ENCODE peak calls at places on chromosomes 11 and 22, in ten cellular contexts. One of them, this sample, is unnamed.
A peak's percentile ranks its signal among the peaks of the same experiment; 100 is the strongest.

GRCh38 chr22:45682069-45682468 is 10.4 kb downstream of the ATXN10 start:
- DNase-seq in PC-9: no peak
- DNase-seq in ascending aorta: no peak
- DNase-seq in GM23248: no peak
- DNase-seq in breast epithelium: no peak
- DNase-seq in mesenchymal stem cell: no peak
- DNase-seq in cardiac muscle cell: no peak
- DNase-seq in GM23338: no peak
- DNase-seq in effector memory CD4-positive, alpha-beta T cell: no peak
- DNase-seq in MG63: no peak
- DNase-seq in this sample: no peak

GRCh38 chr22:36467042-36467810 is 14.2 kb downstream of the TXN2 start:
- DNase-seq in GM23248: peak; percentile 50
- DNase-seq in GM23338: no peak
- DNase-seq in PC-9: no peak
- DNase-seq in ascending aorta: no peak
- DNase-seq in MG63: peak; percentile 85
- DNase-seq in mesenchymal stem cell: peak; percentile 87
- DNase-seq in breast epithelium: no peak
- DNase-seq in cardiac muscle cell: peak; percentile 57
- DNase-seq in effector memory CD4-positive, alpha-beta T cell: no peak
- DNase-seq in this sample: no peak

GRCh38 chr22:30234786-30235470 is 11.6 kb downstream of the LIF start:
- DNase-seq in MG63: peak; percentile 82
- DNase-seq in GM23248: no peak
- DNase-seq in cardiac muscle cell: no peak
- DNase-seq in GM23338: no peak
- DNase-seq in effector memory CD4-positive, alpha-beta T cell: no peak
- DNase-seq in ascending aorta: no peak
- DNase-seq in breast epithelium: no peak
- DNase-seq in mesenchymal stem cell: peak; percentile 83
- DNase-seq in PC-9: peak; percentile 81
- DNase-seq in this sample: no peak

GRCh38 chr22:24025475-24025874 is 14.4 kb downstream of the CABIN1 start:
- DNase-seq in GM23248: no peak
- DNase-seq in MG63: no peak
- DNase-seq in effector memory CD4-positive, alpha-beta T cell: no peak
- DNase-seq in ascending aorta: no peak
- DNase-seq in PC-9: no peak
- DNase-seq in GM23338: no peak
- DNase-seq in cardiac muscle cell: no peak
- DNase-seq in breast epithelium: no peak
- DNase-seq in mesenchymal stem cell: no peak
- DNase-seq in this sample: no peak

GRCh38 chr22:27270818-27271510 is 530.6 kb downstream of the MN1 start:
- DNase-seq in cardiac muscle cell: peak; percentile 74
- DNase-seq in breast epithelium: no peak
- DNase-seq in PC-9: no peak
- DNase-seq in GM23248: no peak
- DNase-seq in ascending aorta: no peak
- DNase-seq in effector memory CD4-positive, alpha-beta T cell: no peak
- DNase-seq in MG63: no peak
- DNase-seq in mesenchymal stem cell: no peak
- DNase-seq in GM23338: no peak
- DNase-seq in this sample: no peak

GRCh38 chr11:74033046-74033445 is 24.2 kb upstream of the UCP3 start:
- DNase-seq in mesenchymal stem cell: no peak
- DNase-seq in effector memory CD4-positive, alpha-beta T cell: no peak
- DNase-seq in GM23338: no peak
- DNase-seq in cardiac muscle cell: no peak
- DNase-seq in MG63: no peak
- DNase-seq in breast epithelium: no peak
- DNase-seq in PC-9: no peak
- DNase-seq in GM23248: no peak
- DNase-seq in ascending aorta: no peak
- DNase-seq in this sample: peak; percentile 57

GRCh38 chr11:35158371-35159081 is 19.6 kb downstream of the CD44 start:
- DNase-seq in GM23248: peak; percentile 50
- DNase-seq in MG63: no peak
- DNase-seq in PC-9: no peak
- DNase-seq in effector memory CD4-positive, alpha-beta T cell: no peak
- DNase-seq in GM23338: no peak
- DNase-seq in ascending aorta: no peak
- DNase-seq in breast epithelium: peak; percentile 68
- DNase-seq in mesenchymal stem cell: peak; percentile 78
- DNase-seq in cardiac muscle cell: no peak
- DNase-seq in this sample: no peak

GRCh38 chr11:17734986-17735822 is 623 bp downstream of the KCNC1 start:
- DNase-seq in PC-9: no peak
- DNase-seq in mesenchymal stem cell: peak; percentile 78
- DNase-seq in GM23248: peak; percentile 89
- DNase-seq in breast epithelium: peak; percentile 23
- DNase-seq in GM23338: peak; percentile 87
- DNase-seq in effector memory CD4-positive, alpha-beta T cell: no peak
- DNase-seq in ascending aorta: no peak
- DNase-seq in MG63: peak; percentile 59
- DNase-seq in cardiac muscle cell: peak; percentile 94
- DNase-seq in this sample: peak; percentile 62

GRCh38 chr22:21802056-21802455 is 65.4 kb downstream of the MAPK1 start:
- DNase-seq in GM23338: no peak
- DNase-seq in mesenchymal stem cell: no peak
- DNase-seq in GM23248: peak; percentile 27
- DNase-seq in MG63: no peak
- DNase-seq in cardiac muscle cell: no peak
- DNase-seq in PC-9: no peak
- DNase-seq in breast epithelium: no peak
- DNase-seq in ascending aorta: no peak
- DNase-seq in effector memory CD4-positive, alpha-beta T cell: no peak
- DNase-seq in this sample: no peak

DNA sequence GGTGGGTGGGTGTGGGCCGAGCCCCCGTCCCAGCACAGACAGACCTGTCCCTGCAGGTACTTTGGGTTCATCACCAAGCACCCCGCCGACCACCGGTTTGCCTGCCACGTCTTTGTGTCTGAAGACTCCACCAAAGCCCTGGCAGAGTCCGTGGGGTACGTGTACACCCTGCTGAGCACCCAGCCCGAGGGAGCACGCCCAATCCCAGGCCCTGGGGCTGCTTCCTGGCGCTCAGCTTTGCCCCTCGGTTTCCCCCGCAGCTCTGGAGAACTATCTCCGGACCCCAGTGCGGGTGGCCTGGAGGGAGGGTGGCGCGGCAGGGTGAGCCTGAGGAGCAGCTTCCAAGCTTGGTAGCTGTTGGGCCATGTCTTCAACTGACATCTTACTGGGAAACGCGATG is 2.0 kb downstream of the FREY1 start:
- DNase-seq in effector memory CD4-positive, alpha-beta T cell: no peak
- DNase-seq in GM23338: no peak
- DNase-seq in PC-9: no peak
- DNase-seq in MG63: no peak
- DNase-seq in breast epithelium: no peak
- DNase-seq in GM23248: no peak
- DNase-seq in mesenchymal stem cell: no peak
- DNase-seq in ascending aorta: no peak
- DNase-seq in cardiac muscle cell: no peak
- DNase-seq in this sample: no peak
- H3K36me3 ChIP-seq in effector memory CD4-positive, alpha-beta T cell: peaks cover 12% of the 10 kb centered on the region
- H3K36me3 ChIP-seq in GM23338: no peaks in the 10 kb centered on the region
- H3K36me3 ChIP-seq in PC-9: no peaks in the 10 kb centered on the region
- H3K36me3 ChIP-seq in MG63: no peaks in the 10 kb centered on the region
- H3K36me3 ChIP-seq in breast epithelium: no peaks in the 10 kb centered on the region
- H3K36me3 ChIP-seq in GM23248: no peaks in the 10 kb centered on the region
- H3K36me3 ChIP-seq in mesenchymal stem cell: peaks cover 29% of the 10 kb centered on the region
- H3K36me3 ChIP-seq in ascending aorta: peaks cover 8% of the 10 kb centered on the region
- H3K36me3 ChIP-seq in cardiac muscle cell: no peaks in the 10 kb centered on the region
- H3K36me3 ChIP-seq in this sample: peaks cover 12% of the 10 kb centered on the region

GRCh38 chr11:12674936-12675696 is 895 bp downstream of the TEAD1 start:
- DNase-seq in mesenchymal stem cell: peak; percentile 63
- DNase-seq in ascending aorta: no peak
- DNase-seq in breast epithelium: peak; percentile 43
- DNase-seq in PC-9: no peak
- DNase-seq in effector memory CD4-positive, alpha-beta T cell: no peak
- DNase-seq in GM23248: peak; percentile 70
- DNase-seq in GM23338: peak; percentile 47
- DNase-seq in cardiac muscle cell: peak; percentile 68
- DNase-seq in MG63: peak; percentile 30
- DNase-seq in this sample: no peak

GRCh38 chr11:12673924-12674570 is at the start of gene TEAD1:
- DNase-seq in PC-9: peak; percentile 71
- DNase-seq in breast epithelium: peak; percentile 94
- DNase-seq in GM23248: peak; percentile 98
- DNase-seq in cardiac muscle cell: peak; percentile 98
- DNase-seq in MG63: peak; percentile 94
- DNase-seq in effector memory CD4-positive, alpha-beta T cell: peak; percentile 78
- DNase-seq in mesenchymal stem cell: peak; percentile 95
- DNase-seq in ascending aorta: peak; percentile 65
- DNase-seq in GM23338: peak; percentile 97
- DNase-seq in this sample: peak; percentile 81

GRCh38 chr11:12671378-12671777 is 2.8 kb upstream of the TEAD1 start:
- DNase-seq in mesenchymal stem cell: no peak
- DNase-seq in cardiac muscle cell: no peak
- DNase-seq in GM23248: no peak
- DNase-seq in effector memory CD4-positive, alpha-beta T cell: no peak
- DNase-seq in GM23338: no peak
- DNase-seq in PC-9: no peak
- DNase-seq in breast epithelium: no peak
- DNase-seq in MG63: no peak
- DNase-seq in ascending aorta: no peak
- DNase-seq in this sample: no peak

GRCh38 chr11:12674571-12674935 is 332 bp downstream of the TEAD1 start:
- DNase-seq in cardiac muscle cell: peak; percentile 60
- DNase-seq in breast epithelium: peak; percentile 36
- DNase-seq in PC-9: no peak
- DNase-seq in MG63: no peak
- DNase-seq in mesenchymal stem cell: no peak
- DNase-seq in ascending aorta: no peak
- DNase-seq in GM23248: peak; percentile 70
- DNase-seq in GM23338: peak; percentile 79
- DNase-seq in effector memory CD4-positive, alpha-beta T cell: no peak
- DNase-seq in this sample: no peak

GRCh38 chr11:12673601-12673923 is 659 bp upstream of the TEAD1 start:
- DNase-seq in GM23248: no peak
- DNase-seq in ascending aorta: no peak
- DNase-seq in effector memory CD4-positive, alpha-beta T cell: no peak
- DNase-seq in mesenchymal stem cell: no peak
- DNase-seq in breast epithelium: no peak
- DNase-seq in GM23338: no peak
- DNase-seq in cardiac muscle cell: no peak
- DNase-seq in PC-9: no peak
- DNase-seq in MG63: no peak
- DNase-seq in this sample: no peak
- H3K27me3 ChIP-seq in GM23248: no peaks in the 10 kb centered on the region
- H3K27me3 ChIP-seq in ascending aorta: no peaks in the 10 kb centered on the region
- H3K27me3 ChIP-seq in effector memory CD4-positive, alpha-beta T cell: peaks cover 34% of the 10 kb centered on the region
- H3K27me3 ChIP-seq in mesenchymal stem cell: no peaks in the 10 kb centered on the region
- H3K27me3 ChIP-seq in breast epithelium: no peaks in the 10 kb centered on the region
- H3K27me3 ChIP-seq in GM23338: peaks cover 11% of the 10 kb centered on the region
- H3K27me3 ChIP-seq in cardiac muscle cell: no peaks in the 10 kb centered on the region
- H3K27me3 ChIP-seq in PC-9: no peaks in the 10 kb centered on the region
- H3K27me3 ChIP-seq in MG63: no peaks in the 10 kb centered on the region
- H3K27me3 ChIP-seq in this sample: peaks cover 50% of the 10 kb centered on the region

DNA sequence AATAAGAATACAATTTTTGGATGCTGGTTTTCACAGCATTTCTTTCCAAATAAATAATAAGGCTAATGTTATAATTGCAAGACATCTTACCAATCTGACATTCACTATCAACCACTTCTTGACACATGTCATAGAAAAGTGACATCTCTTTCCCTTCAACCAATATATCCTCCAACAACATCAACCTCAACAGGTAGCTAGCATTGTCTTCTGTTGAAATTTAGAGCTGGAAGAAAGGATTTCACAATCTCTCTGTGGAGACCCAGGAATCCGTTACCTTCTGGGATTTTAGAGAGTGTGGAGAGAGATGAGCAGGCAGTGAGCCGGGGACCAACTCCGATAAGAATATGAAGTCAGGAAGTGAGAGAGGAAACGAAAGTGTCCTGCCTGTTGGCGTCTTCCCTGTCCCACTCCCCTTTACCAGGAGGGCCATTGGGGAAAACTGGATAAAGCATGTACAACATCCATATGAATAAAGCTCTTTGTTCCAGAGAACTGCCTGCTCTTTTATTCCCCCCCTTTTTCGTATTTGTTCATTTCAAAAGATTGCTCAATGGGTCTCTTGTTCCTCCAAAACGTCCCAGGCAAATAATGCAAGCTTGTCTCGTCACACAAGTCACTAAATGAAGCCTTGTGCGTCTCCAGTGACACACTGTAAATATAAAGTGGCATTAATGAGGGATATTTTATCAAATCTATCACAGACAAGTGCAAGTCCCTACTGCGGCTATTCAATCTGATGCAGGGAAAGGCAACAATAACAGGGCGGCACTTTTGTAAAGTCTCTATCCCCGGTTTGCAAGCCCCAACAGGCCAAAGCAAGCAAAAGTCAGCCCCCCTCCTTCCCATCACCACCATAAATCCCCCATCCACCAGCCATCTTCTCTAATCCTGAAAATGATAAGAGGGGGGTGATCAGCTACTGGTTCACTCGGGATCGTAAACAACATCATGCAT is 3.4 kb downstream of the CADM1 start:
- DNase-seq in breast epithelium: no peak
- DNase-seq in cardiac muscle cell: no peak
- DNase-seq in ascending aorta: no peak
- DNase-seq in effector memory CD4-positive, alpha-beta T cell: no peak
- DNase-seq in GM23248: no peak
- DNase-seq in PC-9: no peak
- DNase-seq in mesenchymal stem cell: no peak
- DNase-seq in GM23338: peak; percentile 27
- DNase-seq in MG63: no peak
- DNase-seq in this sample: no peak
- H3K4me3 ChIP-seq in breast epithelium: peak overlapping the region; percentile 41
- H3K4me3 ChIP-seq in cardiac muscle cell: no peak overlapping the region
- H3K4me3 ChIP-seq in ascending aorta: no peak overlapping the region
- H3K4me3 ChIP-seq in effector memory CD4-positive, alpha-beta T cell: no peak overlapping the region
- H3K4me3 ChIP-seq in GM23248: no peak overlapping the region
- H3K4me3 ChIP-seq in PC-9: no peak overlapping the region
- H3K4me3 ChIP-seq in mesenchymal stem cell: no peak overlapping the region
- H3K4me3 ChIP-seq in GM23338: peak overlapping the region; percentile 74
- H3K4me3 ChIP-seq in MG63: peak overlapping the region; percentile 56
- H3K4me3 ChIP-seq in this sample: no peak overlapping the region

DNA sequence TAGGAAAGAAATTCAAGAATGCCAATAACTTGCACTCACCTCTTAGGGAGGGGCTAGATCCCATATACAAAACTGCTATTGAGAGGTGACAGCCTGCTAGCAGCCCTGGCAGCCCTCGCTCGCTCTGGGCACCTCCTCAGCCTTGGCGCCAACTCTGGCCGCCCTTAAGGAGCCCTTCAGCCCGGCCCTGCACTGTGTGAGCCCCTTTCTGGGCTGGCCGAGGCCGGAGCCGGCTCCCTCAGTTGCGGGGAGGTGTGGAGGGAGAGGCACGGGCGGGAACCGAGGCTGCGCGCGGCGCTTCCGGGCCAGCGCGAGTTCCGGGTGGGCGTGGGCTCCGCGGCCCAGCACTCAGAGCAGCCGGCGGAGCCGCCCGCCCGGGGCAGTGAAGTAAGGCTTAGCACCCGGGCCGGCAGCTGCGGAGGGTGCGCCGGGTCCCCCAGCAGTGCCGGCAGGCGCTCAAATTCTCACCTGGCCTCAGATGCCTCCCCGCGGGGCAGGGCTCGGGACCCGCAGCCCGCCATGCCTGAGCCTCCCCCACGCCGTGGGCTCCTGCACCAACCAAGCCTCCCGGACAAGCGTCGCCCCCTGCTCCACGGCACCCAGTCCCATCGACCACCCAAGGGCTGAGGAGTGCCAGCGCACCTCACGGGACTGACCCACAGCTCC is 329.9 kb downstream of the FAM181B start:
- DNase-seq in effector memory CD4-positive, alpha-beta T cell: no peak
- DNase-seq in ascending aorta: no peak
- DNase-seq in PC-9: no peak
- DNase-seq in MG63: no peak
- DNase-seq in GM23338: no peak
- DNase-seq in GM23248: no peak
- DNase-seq in breast epithelium: no peak
- DNase-seq in mesenchymal stem cell: no peak
- DNase-seq in cardiac muscle cell: no peak
- DNase-seq in this sample: no peak
- H3K36me3 ChIP-seq in effector memory CD4-positive, alpha-beta T cell: no peaks in the 10 kb centered on the region
- H3K36me3 ChIP-seq in ascending aorta: no peaks in the 10 kb centered on the region
- H3K36me3 ChIP-seq in PC-9: no peaks in the 10 kb centered on the region
- H3K36me3 ChIP-seq in MG63: no peaks in the 10 kb centered on the region
- H3K36me3 ChIP-seq in GM23338: no peaks in the 10 kb centered on the region
- H3K36me3 ChIP-seq in GM23248: no peaks in the 10 kb centered on the region
- H3K36me3 ChIP-seq in breast epithelium: no peaks in the 10 kb centered on the region
- H3K36me3 ChIP-seq in mesenchymal stem cell: no peaks in the 10 kb centered on the region
- H3K36me3 ChIP-seq in cardiac muscle cell: no peaks in the 10 kb centered on the region
- H3K36me3 ChIP-seq in this sample: no peaks in the 10 kb centered on the region